ENCODE peak calls at places on chromosome 1, in four cellular contexts. U is K562, A is GM12878, P is HL-60. J is an unnamed sample.

GRCh38 chr1:58841455-58841854 is 57.6 kb upstream of the JUN start:
- DNase-seq in U (peak), A (no peak), P (peak), J (no peak)

GRCh38 chr1:94539496-94539895 is 2.1 kb downstream of the F3 start:
- DNase-seq in U (no peak), A (no peak), P (no peak), J (no peak)

GRCh38 chr1:241950390-241950789 is 7.2 kb upstream of the BECN2 start:
- DNase-seq in U (no peak), A (no peak), P (no peak), J (no peak)

GRCh38 chr1:93061895-93062792 is 16.9 kb upstream of the MTF2 start:
- DNase-seq in U (peak), A (no peak), P (peak), J (no peak)

GRCh38 chr1:62325076-62325475 is 5.8 kb upstream of the KANK4 start:
- DNase-seq in U (no peak), A (no peak), P (no peak), J (no peak)

GRCh38 chr1:243482237-243483022 is 226.6 kb downstream of the SDCCAG8 start:
- DNase-seq in U (no peak), A (no peak), P (no peak), J (no peak)

GRCh38 chr1:37240897-37241296 is 206.6 kb upstream of the GRIK3 start:
- DNase-seq in U (no peak), A (no peak), P (no peak), J (no peak)

GRCh38 chr1:3355894-3356826 is 98.3 kb upstream of the ARHGEF16 start:
- DNase-seq in U (no peak), A (no peak), P (no peak), J (no peak)

GRCh38 chr1:218362418-218363076 is 17.4 kb downstream of the TGFB2 start:
- DNase-seq in U (no peak), A (no peak), P (no peak), J (no peak)

GRCh38 chr1:221394011-221394544 is 347.8 kb downstream of the DUSP10 start:
- DNase-seq in U (no peak), A (no peak), P (no peak), J (no peak)

GRCh38 chr1:14055442-14056225 is 355.6 kb downstream of the PRDM2 start:
- DNase-seq in U (no peak), A (no peak), P (no peak), J (no peak)

GRCh38 chr1:100657876-100658715 is 61.4 kb upstream of the VCAM1 start:
- DNase-seq in U (no peak), A (no peak), P (no peak), J (no peak)

GRCh38 chr1:20950689-20951088 is 163.6 kb upstream of the HP1BP3 start:
- DNase-seq in U (no peak), A (no peak), P (no peak), J (no peak)

DNA sequence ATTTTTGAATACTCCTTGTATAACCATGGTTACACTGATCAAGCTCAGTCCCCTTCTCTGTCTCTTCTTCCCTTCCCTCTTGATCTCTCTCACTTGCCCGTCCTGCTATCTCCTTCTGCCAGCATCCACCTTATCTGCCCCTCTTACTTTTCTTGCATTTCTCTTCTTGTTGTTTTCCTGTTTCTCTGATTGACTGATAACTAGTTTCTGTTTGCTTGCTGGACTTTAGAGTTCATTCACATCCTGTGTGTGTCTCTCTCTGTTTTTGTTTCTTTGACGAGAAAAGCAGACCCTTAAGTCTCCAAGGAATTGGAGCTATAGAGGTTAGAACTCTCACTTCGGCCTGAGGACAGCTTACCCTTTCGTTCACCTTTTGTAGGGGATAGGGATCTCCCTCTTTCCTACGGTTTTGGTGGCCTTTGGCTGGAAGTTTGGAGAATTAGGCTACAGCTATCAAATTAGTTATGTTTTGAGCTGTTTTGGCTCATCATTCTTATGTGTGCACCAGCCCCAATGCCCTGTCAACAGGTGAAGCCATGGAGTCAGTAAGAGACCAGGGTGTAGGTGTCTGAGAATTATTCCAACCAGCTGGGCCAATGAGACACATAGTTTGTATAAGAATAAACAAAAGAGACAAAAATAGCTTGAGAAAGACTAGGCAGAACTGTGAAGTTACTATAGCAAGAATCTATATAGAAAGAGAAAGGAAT is 49.1 kb upstream of the ASB17 start:
- DNase-seq in U (no peak), A (no peak), P (no peak), J (no peak)
- TF ChIP-seq SPI1 in U (no peak), A (no peak), P (no peak), J (peak)

DNA sequence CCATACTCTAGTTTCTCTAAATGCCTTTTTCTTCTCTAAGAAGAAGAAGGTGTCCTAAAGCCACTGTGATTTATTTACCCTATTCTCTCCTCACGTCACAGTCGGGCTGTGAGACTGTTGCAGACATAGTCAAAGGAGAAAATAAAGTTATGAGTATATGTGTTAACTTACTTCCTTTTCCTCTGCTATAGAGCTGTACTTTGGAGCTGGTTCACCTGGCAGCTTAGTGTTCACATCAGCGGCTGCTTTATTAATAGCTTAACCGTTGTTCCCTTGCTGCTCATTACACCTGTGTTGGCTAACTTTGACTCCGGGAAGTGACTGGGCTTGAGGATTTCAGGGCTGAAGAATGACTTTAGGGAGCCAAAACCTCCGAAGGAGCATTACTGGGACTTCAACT is 3.6 kb downstream of the PFKFB2 start:
- DNase-seq in U (no peak), A (no peak), P (no peak), J (no peak)
- TF ChIP-seq SPI1 in U (no peak), A (no peak), P (no peak), J (no peak)

DNA sequence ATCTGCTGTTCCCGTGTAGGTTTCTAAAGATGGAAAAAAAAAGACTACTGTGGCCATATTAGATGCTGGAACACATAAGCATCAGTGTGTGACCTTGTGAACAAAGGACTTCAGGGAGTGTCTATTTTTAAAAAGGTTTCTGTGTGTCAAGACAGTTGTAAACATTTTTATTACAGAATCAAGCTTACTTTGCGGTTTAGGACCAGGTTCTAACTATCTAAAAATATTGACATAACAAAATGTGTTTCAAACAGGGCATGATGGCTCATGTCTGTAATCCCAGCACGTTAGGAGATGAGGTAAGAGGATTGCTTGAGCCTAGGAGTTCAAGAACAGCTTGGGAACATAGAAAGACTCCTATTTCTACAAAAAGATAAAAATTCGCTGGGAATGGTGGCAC is 7.1 kb upstream of the DDI2 start:
- DNase-seq in U (no peak), A (no peak), P (no peak), J (no peak)
- TF ChIP-seq SPI1 in U (no peak), A (no peak), P (no peak), J (no peak)

DNA sequence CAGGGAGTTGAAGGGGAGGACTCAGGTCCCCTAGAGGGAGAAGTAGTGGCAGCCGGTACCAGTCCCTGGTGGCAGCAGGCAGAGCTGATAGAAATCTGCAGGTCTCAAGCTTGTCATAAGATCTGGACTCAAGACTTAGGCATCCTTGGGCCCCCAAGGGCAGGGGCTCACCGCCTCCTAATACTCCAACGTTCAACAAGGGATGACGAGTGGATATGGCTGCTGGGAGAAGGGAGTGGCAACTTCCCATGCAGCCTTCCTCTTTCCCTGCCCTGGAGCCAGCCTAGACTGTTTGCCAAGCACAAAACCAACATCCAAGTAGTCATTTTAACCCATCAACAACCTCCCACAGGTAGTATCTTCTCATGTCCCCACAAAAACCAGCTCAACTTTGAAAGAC is 6.9 kb downstream of the TRABD2B start:
- DNase-seq in U (no peak), A (no peak), P (no peak), J (no peak)
- TF ChIP-seq SPI1 in U (no peak), A (no peak), P (no peak), J (no peak)

DNA sequence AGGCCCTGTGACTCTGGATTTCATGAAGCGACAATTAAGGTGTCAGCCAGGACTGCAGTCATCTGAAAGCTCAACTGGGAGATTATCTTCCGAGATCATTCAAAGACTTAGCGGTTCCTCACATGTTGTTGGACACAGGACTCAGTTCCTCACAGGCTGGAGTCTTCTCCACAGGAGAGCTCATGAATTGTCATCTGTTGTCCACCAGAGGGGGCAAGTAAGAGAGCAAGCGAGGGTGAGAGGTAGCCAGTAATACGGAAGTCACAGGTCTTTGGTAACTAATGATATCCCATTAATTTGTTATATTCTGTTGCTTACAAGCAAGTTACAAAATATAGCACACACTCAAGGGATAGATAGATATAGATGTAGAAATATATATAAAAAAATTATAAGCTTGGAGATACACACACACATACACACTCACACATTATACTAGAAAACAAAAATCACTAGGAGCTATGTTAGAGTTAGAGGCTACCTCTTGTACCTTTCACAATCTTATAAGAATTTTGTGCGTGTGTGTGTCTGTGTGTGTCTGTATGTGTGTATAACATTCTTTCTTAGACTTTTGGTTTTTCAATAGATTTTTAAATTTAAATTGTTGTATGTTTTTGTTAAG is 1695.3 kb downstream of the BRINP3 start:
- DNase-seq in U (peak), A (no peak), P (peak), J (no peak)
- TF ChIP-seq SPI1 in U (no peak), A (no peak), P (peak), J (peak)

GRCh38 chr1:16418823-16419425 is 18.3 kb downstream of the SPATA21 start:
- DNase-seq in U (no peak), A (no peak), P (no peak), J (no peak)
- TF ChIP-seq SPI1 in U (no peak), A (no peak), P (no peak), J (no peak)

DNA sequence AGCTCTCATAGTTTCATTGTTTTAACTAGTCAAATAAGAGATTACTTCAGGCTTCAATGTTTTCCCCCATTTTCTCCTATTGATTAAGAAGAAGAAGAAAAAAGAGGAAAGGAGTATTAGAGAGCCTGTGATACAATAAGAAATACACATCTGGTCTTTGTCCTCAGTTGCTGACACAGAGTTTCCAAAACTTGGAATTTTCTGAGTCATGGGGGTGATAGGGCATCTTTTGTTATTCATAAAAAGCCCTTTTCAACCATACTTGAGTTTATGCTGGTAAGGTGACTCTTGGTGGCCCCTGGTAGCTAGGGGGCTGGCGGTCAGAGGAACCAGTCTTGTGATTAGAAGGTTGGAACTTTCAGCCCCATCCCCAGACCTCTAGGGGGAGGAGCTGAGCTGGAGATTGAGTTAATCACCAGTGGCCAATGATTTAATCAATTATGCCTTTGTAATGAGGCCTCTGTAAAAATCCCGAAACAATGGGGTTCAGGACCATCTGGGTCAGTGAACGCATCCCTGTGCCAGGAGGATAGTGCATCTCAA is 28.9 kb upstream of the KLF18 start:
- DNase-seq in U (no peak), A (no peak), P (no peak), J (no peak)
- TF ChIP-seq SPI1 in U (no peak), A (no peak), P (no peak), J (no peak)

GRCh38 chr1:233025156-233025555 is 74.7 kb downstream of the NTPCR start:
- DNase-seq in U (peak), A (no peak), P (peak), J (no peak)
- TF ChIP-seq SPI1 in U (no peak), A (no peak), P (no peak), J (no peak)

GRCh38 chr1:200908158-200908868 is 13.6 kb downstream of the INAVA start:
- DNase-seq in U (no peak), A (no peak), P (no peak), J (no peak)

GRCh38 chr1:200906491-200906890 is 11.8 kb downstream of the INAVA start:
- DNase-seq in U (no peak), A (no peak), P (no peak), J (no peak)

GRCh38 chr1:200909071-200909470 is 14.4 kb downstream of the INAVA start:
- DNase-seq in U (no peak), A (no peak), P (no peak), J (no peak)

GRCh38 chr1:200905411-200906052 is 10.8 kb downstream of the INAVA start:
- DNase-seq in U (no peak), A (no peak), P (peak), J (no peak)

GRCh38 chr1:200907611-200908097 is 13.0 kb downstream of the INAVA start:
- DNase-seq in U (no peak), A (peak), P (peak), J (peak)
- TF ChIP-seq SPI1 in U (no peak), A (peak), P (peak), J (peak)